ENCODE peak calls at places on chromosomes 13 and 19, in six cellular contexts. One of them, this sample, is unnamed.

GRCh38 chr13:50810998-50811397 is 32.5 kb downstream of the DLEU7 start:
- DNase-seq in transverse colon: no peak
- DNase-seq in HL-60: peak
- DNase-seq in activated naive CD8-positive, alpha-beta T cell treated with anti-CD3 and anti-CD28 coated beads, Interleukin-2, amount 50 U/mL, for 16 hours: no peak
- DNase-seq in activated gamma-delta T cell treated with anti-CD3 and anti-CD28 coated beads, Interleukin-2, amount 50 U/mL, for 16 hours: no peak
- DNase-seq in SHP77 treated with DMSO at 0.1 percent for 48 hours: no peak
- DNase-seq in this sample: no peak

GRCh38 chr19:18532208-18532890 is 10.5 kb upstream of the ELL start:
- DNase-seq in transverse colon: no peak
- DNase-seq in HL-60: no peak
- DNase-seq in activated naive CD8-positive, alpha-beta T cell treated with anti-CD3 and anti-CD28 coated beads, Interleukin-2, amount 50 U/mL, for 16 hours: no peak
- DNase-seq in activated gamma-delta T cell treated with anti-CD3 and anti-CD28 coated beads, Interleukin-2, amount 50 U/mL, for 16 hours: no peak
- DNase-seq in SHP77 treated with DMSO at 0.1 percent for 48 hours: no peak
- DNase-seq in this sample: no peak

GRCh38 chr13:41596190-41596589 is 138.8 kb downstream of the RGCC start:
- DNase-seq in transverse colon: no peak
- DNase-seq in HL-60: no peak
- DNase-seq in activated naive CD8-positive, alpha-beta T cell treated with anti-CD3 and anti-CD28 coated beads, Interleukin-2, amount 50 U/mL, for 16 hours: no peak
- DNase-seq in activated gamma-delta T cell treated with anti-CD3 and anti-CD28 coated beads, Interleukin-2, amount 50 U/mL, for 16 hours: no peak
- DNase-seq in SHP77 treated with DMSO at 0.1 percent for 48 hours: no peak
- DNase-seq in this sample: no peak

GRCh38 chr13:31733066-31733465 is 6.3 kb upstream of the RXFP2 start:
- DNase-seq in transverse colon: no peak
- DNase-seq in HL-60: no peak
- DNase-seq in activated naive CD8-positive, alpha-beta T cell treated with anti-CD3 and anti-CD28 coated beads, Interleukin-2, amount 50 U/mL, for 16 hours: no peak
- DNase-seq in activated gamma-delta T cell treated with anti-CD3 and anti-CD28 coated beads, Interleukin-2, amount 50 U/mL, for 16 hours: no peak
- DNase-seq in SHP77 treated with DMSO at 0.1 percent for 48 hours: no peak
- DNase-seq in this sample: no peak

GRCh38 chr13:43981091-43981490 is 101.4 kb downstream of the LACC1 start:
- DNase-seq in transverse colon: no peak
- DNase-seq in HL-60: no peak
- DNase-seq in activated naive CD8-positive, alpha-beta T cell treated with anti-CD3 and anti-CD28 coated beads, Interleukin-2, amount 50 U/mL, for 16 hours: no peak
- DNase-seq in activated gamma-delta T cell treated with anti-CD3 and anti-CD28 coated beads, Interleukin-2, amount 50 U/mL, for 16 hours: no peak
- DNase-seq in SHP77 treated with DMSO at 0.1 percent for 48 hours: no peak
- DNase-seq in this sample: no peak

GRCh38 chr13:86846501-86846900 is 824.7 kb upstream of the SLITRK5 start:
- DNase-seq in transverse colon: no peak
- DNase-seq in HL-60: no peak
- DNase-seq in activated naive CD8-positive, alpha-beta T cell treated with anti-CD3 and anti-CD28 coated beads, Interleukin-2, amount 50 U/mL, for 16 hours: no peak
- DNase-seq in activated gamma-delta T cell treated with anti-CD3 and anti-CD28 coated beads, Interleukin-2, amount 50 U/mL, for 16 hours: no peak
- DNase-seq in SHP77 treated with DMSO at 0.1 percent for 48 hours: no peak
- DNase-seq in this sample: no peak

GRCh38 chr13:29849731-29850212 is 645 bp downstream of the UBL3 start:
- DNase-seq in transverse colon: peak
- DNase-seq in HL-60: no peak
- DNase-seq in activated naive CD8-positive, alpha-beta T cell treated with anti-CD3 and anti-CD28 coated beads, Interleukin-2, amount 50 U/mL, for 16 hours: no peak
- DNase-seq in activated gamma-delta T cell treated with anti-CD3 and anti-CD28 coated beads, Interleukin-2, amount 50 U/mL, for 16 hours: peak
- DNase-seq in SHP77 treated with DMSO at 0.1 percent for 48 hours: no peak
- DNase-seq in this sample: no peak

GRCh38 chr13:68185767-68186166 is 955.6 kb upstream of the PCDH9 start:
- DNase-seq in transverse colon: no peak
- DNase-seq in HL-60: no peak
- DNase-seq in activated naive CD8-positive, alpha-beta T cell treated with anti-CD3 and anti-CD28 coated beads, Interleukin-2, amount 50 U/mL, for 16 hours: no peak
- DNase-seq in activated gamma-delta T cell treated with anti-CD3 and anti-CD28 coated beads, Interleukin-2, amount 50 U/mL, for 16 hours: no peak
- DNase-seq in SHP77 treated with DMSO at 0.1 percent for 48 hours: no peak
- DNase-seq in this sample: no peak

GRCh38 chr19:11539495-11540365 is 1.1 kb downstream of the CNN1 start:
- DNase-seq in transverse colon: peak
- DNase-seq in HL-60: no peak
- DNase-seq in activated naive CD8-positive, alpha-beta T cell treated with anti-CD3 and anti-CD28 coated beads, Interleukin-2, amount 50 U/mL, for 16 hours: no peak
- DNase-seq in activated gamma-delta T cell treated with anti-CD3 and anti-CD28 coated beads, Interleukin-2, amount 50 U/mL, for 16 hours: no peak
- DNase-seq in SHP77 treated with DMSO at 0.1 percent for 48 hours: no peak
- DNase-seq in this sample: no peak

GRCh38 chr19:30693179-30693578 is 321.0 kb downstream of the ZNF536 start:
- DNase-seq in transverse colon: no peak
- DNase-seq in HL-60: no peak
- DNase-seq in activated naive CD8-positive, alpha-beta T cell treated with anti-CD3 and anti-CD28 coated beads, Interleukin-2, amount 50 U/mL, for 16 hours: no peak
- DNase-seq in activated gamma-delta T cell treated with anti-CD3 and anti-CD28 coated beads, Interleukin-2, amount 50 U/mL, for 16 hours: no peak
- DNase-seq in SHP77 treated with DMSO at 0.1 percent for 48 hours: no peak
- DNase-seq in this sample: no peak

GRCh38 chr13:34657716-34658115 is 284.4 kb upstream of the NBEA start:
- DNase-seq in transverse colon: no peak
- DNase-seq in HL-60: no peak
- DNase-seq in activated naive CD8-positive, alpha-beta T cell treated with anti-CD3 and anti-CD28 coated beads, Interleukin-2, amount 50 U/mL, for 16 hours: no peak
- DNase-seq in activated gamma-delta T cell treated with anti-CD3 and anti-CD28 coated beads, Interleukin-2, amount 50 U/mL, for 16 hours: no peak
- DNase-seq in SHP77 treated with DMSO at 0.1 percent for 48 hours: no peak
- DNase-seq in this sample: no peak

GRCh38 chr19:10315335-10316214 is at the start of gene FDX2:
- DNase-seq in transverse colon: peak
- DNase-seq in HL-60: no peak
- DNase-seq in activated naive CD8-positive, alpha-beta T cell treated with anti-CD3 and anti-CD28 coated beads, Interleukin-2, amount 50 U/mL, for 16 hours: peak
- DNase-seq in activated gamma-delta T cell treated with anti-CD3 and anti-CD28 coated beads, Interleukin-2, amount 50 U/mL, for 16 hours: peak
- DNase-seq in SHP77 treated with DMSO at 0.1 percent for 48 hours: peak
- DNase-seq in this sample: peak

GRCh38 chr13:66069570-66069969 is 1160.6 kb downstream of the PCDH9 start:
- DNase-seq in transverse colon: no peak
- DNase-seq in HL-60: no peak
- DNase-seq in activated naive CD8-positive, alpha-beta T cell treated with anti-CD3 and anti-CD28 coated beads, Interleukin-2, amount 50 U/mL, for 16 hours: no peak
- DNase-seq in activated gamma-delta T cell treated with anti-CD3 and anti-CD28 coated beads, Interleukin-2, amount 50 U/mL, for 16 hours: no peak
- DNase-seq in SHP77 treated with DMSO at 0.1 percent for 48 hours: no peak
- DNase-seq in this sample: no peak

GRCh38 chr13:79483302-79483701 is 2.3 kb downstream of the NDFIP2 start:
- DNase-seq in transverse colon: no peak
- DNase-seq in HL-60: no peak
- DNase-seq in activated naive CD8-positive, alpha-beta T cell treated with anti-CD3 and anti-CD28 coated beads, Interleukin-2, amount 50 U/mL, for 16 hours: no peak
- DNase-seq in activated gamma-delta T cell treated with anti-CD3 and anti-CD28 coated beads, Interleukin-2, amount 50 U/mL, for 16 hours: no peak
- DNase-seq in SHP77 treated with DMSO at 0.1 percent for 48 hours: no peak
- DNase-seq in this sample: no peak

GRCh38 chr19:44576843-44577565 is 36.4 kb upstream of the IGSF23 start:
- DNase-seq in transverse colon: peak
- DNase-seq in HL-60: no peak
- DNase-seq in activated naive CD8-positive, alpha-beta T cell treated with anti-CD3 and anti-CD28 coated beads, Interleukin-2, amount 50 U/mL, for 16 hours: no peak
- DNase-seq in activated gamma-delta T cell treated with anti-CD3 and anti-CD28 coated beads, Interleukin-2, amount 50 U/mL, for 16 hours: no peak
- DNase-seq in SHP77 treated with DMSO at 0.1 percent for 48 hours: peak
- DNase-seq in this sample: no peak

This sample was measured in immature natural killer cell.